ENCODE peak calls at places on chromosomes 4 and X, in eight cellular contexts. I, P, E, R, N, U, H and S are unnamed samples.

GRCh38 chrX:70089575-70090297 is 27.5 kb downstream of the OTUD6A start:
- DNase-seq in E (no peak), I (no peak), R (peak), H (no peak), P (no peak), N (no peak), U (no peak), S (no peak)

GRCh38 chrX:44898411-44899221 is 25.6 kb downstream of the KDM6A start:
- DNase-seq in H (no peak), R (peak), E (no peak), P (no peak), I (no peak), N (no peak), U (peak), S (peak)

GRCh38 chrX:129540068-129540653 is at the start of gene OCRL:
- DNase-seq in I (peak), N (peak), H (peak), R (peak), E (peak), U (peak), P (peak), S (peak)

GRCh38 chr4:93731448-93731847 is 97.1 kb upstream of the ATOH1 start:
- DNase-seq in P (no peak), N (no peak), R (peak), E (no peak), I (no peak), U (no peak), H (no peak), S (no peak)

GRCh38 chr4:27278615-27279014 is 418.0 kb downstream of the STIM2 start:
- DNase-seq in E (no peak), I (no peak), N (no peak), P (no peak), R (peak), H (no peak), U (no peak), S (peak)

GRCh38 chr4:48976007-48976406 is 10.1 kb upstream of the CWH43 start:
- DNase-seq in N (no peak), I (no peak), R (no peak), H (no peak), E (no peak), U (no peak), P (no peak), S (no peak)

GRCh38 chr4:3868146-3868840 is 102.1 kb downstream of the ADRA2C start:
- DNase-seq in E (no peak), U (no peak), N (no peak), H (no peak), I (no peak), P (no peak), R (peak), S (no peak)

GRCh38 chr4:121943941-121944340 is 7.9 kb downstream of the TRPC3 start:
- DNase-seq in R (no peak), N (no peak), I (no peak), P (no peak), U (no peak), E (no peak), H (peak), S (peak)

GRCh38 chr4:14524236-14524635 is 478.0 kb upstream of the CPEB2 start:
- DNase-seq in I (no peak), U (no peak), E (no peak), P (no peak), R (peak), H (no peak), N (no peak), S (no peak)

GRCh38 chr4:139889901-139890300 is 224.3 kb downstream of the MGST2 start:
- DNase-seq in I (no peak), N (no peak), H (no peak), R (no peak), P (no peak), E (no peak), U (no peak), S (no peak)

GRCh38 chr4:153471691-153472080 is 5.5 kb downstream of the TMEM131L start:
- DNase-seq in H (peak), R (no peak), I (no peak), U (no peak), P (no peak), E (no peak), N (peak), S (peak)

GRCh38 chr4:154332681-154333421 is 158.7 kb downstream of the DCHS2 start:
- DNase-seq in N (peak), U (no peak), H (peak), E (no peak), R (peak), I (no peak), P (peak), S (peak)

GRCh38 chr4:89899854-89900253 is 5.2 kb downstream of the MMRN1 start:
- DNase-seq in E (no peak), H (no peak), U (no peak), N (no peak), R (no peak), P (no peak), I (no peak), S (no peak)

GRCh38 chrX:153924149-153924861 is 1.8 kb downstream of the ARHGAP4 start:
- DNase-seq in H (peak), U (peak), E (peak), R (no peak), N (peak), P (no peak), I (peak), S (no peak)

GRCh38 chr4:87038837-87039715 is 104.3 kb downstream of the AFF1 start:
- DNase-seq in R (peak), U (peak), I (no peak), E (no peak), P (peak), H (no peak), N (no peak), S (no peak)

GRCh38 chrX:151727346-151727745 is 7.2 kb upstream of the CNGA2 start:
- DNase-seq in H (no peak), U (no peak), E (no peak), P (no peak), N (no peak), R (no peak), I (no peak), S (no peak)

GRCh38 chr4:1050486-1051213 is 39.2 kb downstream of the FGFRL1 start:
- DNase-seq in P (no peak), H (no peak), E (no peak), N (no peak), R (peak), U (peak), I (no peak), S (no peak)

GRCh38 chrX:124530803-124531202 is 184.4 kb downstream of the SH2D1A start:
- DNase-seq in U (no peak), R (no peak), P (no peak), H (no peak), E (no peak), I (no peak), N (no peak), S (no peak)

GRCh38 chr4:161581262-161581661 is 582.5 kb downstream of the FSTL5 start:
- DNase-seq in H (no peak), N (no peak), E (no peak), P (no peak), U (no peak), I (peak), R (peak), S (no peak)

GRCh38 chr4:69828828-69829227 is 31.1 kb downstream of the SULT1E1 start:
- DNase-seq in P (no peak), N (no peak), U (no peak), H (no peak), I (no peak), R (no peak), E (no peak), S (no peak)

GRCh38 chr4:10180927-10181744 is 64.5 kb upstream of the WDR1 start:
- DNase-seq in N (no peak), I (no peak), R (no peak), U (no peak), P (no peak), E (no peak), H (peak), S (peak)

GRCh38 chrX:47078129-47079043 is at the start of gene RGN:
- DNase-seq in P (no peak), E (no peak), N (no peak), U (peak), I (no peak), H (no peak), R (peak), S (no peak)

GRCh38 chr4:154471924-154472323 is 19.7 kb downstream of the DCHS2 start:
- DNase-seq in R (peak), P (no peak), U (no peak), H (no peak), I (no peak), N (no peak), E (no peak), S (no peak)

GRCh38 chr4:186726150-186726439 is 2.4 kb upstream of the FAT1 start:
- DNase-seq in P (no peak), N (no peak), U (no peak), I (no peak), R (no peak), H (no peak), E (no peak), S (no peak)

GRCh38 chr4:24228692-24229091 is 338.8 kb upstream of the PPARGC1A start:
- DNase-seq in R (no peak), N (no peak), I (no peak), P (no peak), E (no peak), H (no peak), U (no peak), S (no peak)

GRCh38 chr4:3313556-3314228 is 20.9 kb downstream of the RGS12 start:
- DNase-seq in E (no peak), U (peak), R (no peak), N (no peak), H (no peak), P (no peak), I (no peak), S (no peak)

GRCh38 chr4:97395980-97396562 is 747.2 kb downstream of the STPG2 start:
- DNase-seq in E (no peak), I (no peak), P (no peak), N (no peak), R (peak), U (no peak), H (no peak), S (no peak)

GRCh38 chrX:126342859-126343258 is 176.8 kb upstream of the DCAF12L2 start:
- DNase-seq in N (no peak), E (no peak), U (peak), H (no peak), I (no peak), R (no peak), P (no peak), S (no peak)

GRCh38 chr4:3385719-3386440 is 55.9 kb upstream of the HGFAC start:
- DNase-seq in I (no peak), N (no peak), R (no peak), P (no peak), U (no peak), H (no peak), E (no peak), S (no peak)

GRCh38 chr4:87270825-87271224 is 50.4 kb upstream of the KLHL8 start:
- DNase-seq in E (no peak), H (no peak), R (no peak), N (no peak), U (no peak), P (no peak), I (no peak), S (no peak)

GRCh38 chr4:166422475-166422874 is 549.4 kb downstream of the TLL1 start:
- DNase-seq in R (peak), P (no peak), I (peak), H (no peak), U (no peak), N (no peak), E (no peak), S (no peak)

GRCh38 chr4:180150818-180151217 is 2092.4 kb upstream of the TENM3 start:
- DNase-seq in U (no peak), R (peak), I (no peak), N (no peak), H (no peak), E (no peak), P (no peak), S (no peak)

GRCh38 chr4:168273838-168274237 is 44.7 kb downstream of the DDX60 start:
- DNase-seq in P (no peak), H (no peak), E (no peak), I (no peak), N (no peak), R (no peak), U (no peak), S (no peak)

GRCh38 chr4:78149737-78150136 is 92.6 kb downstream of the FRAS1 start:
- DNase-seq in R (no peak), P (no peak), H (no peak), E (no peak), I (no peak), N (no peak), U (no peak), S (no peak)

GRCh38 chr4:55554453-55555030 is 7.8 kb upstream of the CLOCK start:
- DNase-seq in N (no peak), E (no peak), P (no peak), H (no peak), U (no peak), R (peak), I (peak), S (no peak)

GRCh38 chr4:70183940-70184246 is 11.6 kb upstream of the ODAM start:
- DNase-seq in E (no peak), R (no peak), H (no peak), N (no peak), P (no peak), U (no peak), I (no peak), S (no peak)

GRCh38 chr4:84159767-84160166 is 339.3 kb downstream of the NKX6-1 start:
- DNase-seq in P (no peak), U (no peak), R (peak), E (no peak), N (no peak), H (no peak), I (no peak), S (no peak)

GRCh38 chrX:107766470-107767140 is 9.0 kb downstream of the TSC22D3 start:
- DNase-seq in P (no peak), U (no peak), N (no peak), R (peak), E (no peak), I (peak), H (no peak), S (no peak)

GRCh38 chr4:17463606-17464005 is 48.3 kb downstream of the QDPR start:
- DNase-seq in N (no peak), H (no peak), P (no peak), E (no peak), R (no peak), U (no peak), I (no peak), S (no peak)

GRCh38 chr4:147732516-147733193 is 767 bp downstream of the ARHGAP10 start:
- DNase-seq in P (no peak), R (peak), H (peak), I (no peak), N (no peak), E (peak), U (no peak), S (peak)